ENCODE peak calls at places on chromosomes 11 and 22, in four cellular contexts. O, V, A and I are unnamed samples.

GRCh38 chr11:66333896-66334604 is 2.2 kb downstream of the RIN1 start:
- DNase-seq in V (no peak), O (no peak), A (no peak), I (no peak)

GRCh38 chr11:118529584-118530175 is 1.3 kb upstream of the TMEM25 start:
- DNase-seq in V (no peak), O (no peak), A (no peak), I (peak)

GRCh38 chr11:69333906-69334305 is 40.0 kb downstream of the MYEOV start:
- DNase-seq in O (peak), A (no peak), V (no peak), I (no peak)

GRCh38 chr11:77208535-77208934 is 80.5 kb downstream of the MYO7A start:
- DNase-seq in O (no peak), V (no peak), A (no peak), I (no peak)

GRCh38 chr11:6693342-6694228 is 10.4 kb upstream of the MRPL17 start:
- DNase-seq in A (peak), V (peak), O (no peak), I (no peak)

GRCh38 chr11:116601734-116602636 is 170.8 kb downstream of the BUD13 start:
- DNase-seq in A (no peak), O (no peak), V (no peak), I (no peak)

GRCh38 chr11:66870616-66871520 is 14.0 kb downstream of the LRFN4 start:
- DNase-seq in V (no peak), O (no peak), A (no peak), I (no peak)

GRCh38 chr11:34234086-34234740 is 123.6 kb downstream of the ABTB2 start:
- DNase-seq in O (peak), V (peak), A (no peak), I (peak)

GRCh38 chr11:131677832-131678470 is 307.5 kb downstream of the NTM start:
- DNase-seq in V (no peak), O (no peak), A (no peak), I (no peak)

GRCh38 chr11:94511932-94512781 is at the start of gene C11orf97:
- DNase-seq in O (peak), V (peak), A (peak), I (peak)

GRCh38 chr11:73493838-73494598 is 103.9 kb downstream of the FAM168A start:
- DNase-seq in V (no peak), A (no peak), O (no peak), I (no peak)

GRCh38 chr11:117426297-117426685 is 98.6 kb downstream of the CEP164 start:
- DNase-seq in V (peak), O (peak), A (peak), I (peak)

GRCh38 chr11:67303132-67303988 is at the start of gene SSH3:
- DNase-seq in A (peak), O (peak), V (no peak), I (peak)

GRCh38 chr22:33083212-33083611 is 25.0 kb upstream of the SYN3 start:
- DNase-seq in O (no peak), V (no peak), A (no peak), I (no peak)

GRCh38 chr22:38078046-38078840 is 5.7 kb downstream of the SLC16A8 start:
- DNase-seq in V (no peak), A (no peak), O (no peak), I (no peak)

GRCh38 chr22:47204002-47204979 is 441.8 kb downstream of the TBC1D22A start:
- DNase-seq in O (no peak), V (no peak), A (no peak), I (peak)

GRCh38 chr11:64245401-64245796 is 1.3 kb downstream of the PPP1R14B start:
- DNase-seq in O (peak), A (peak), V (peak), I (peak)

GRCh38 chr11:17609536-17610401 is 62.7 kb downstream of the OTOG start:
- DNase-seq in O (no peak), A (no peak), V (no peak), I (no peak)

GRCh38 chr11:128515086-128515485 is 72.3 kb downstream of the ETS1 start:
- DNase-seq in A (no peak), O (no peak), V (no peak), I (no peak)

GRCh38 chr11:79076526-79077115 is 364.2 kb downstream of the TENM4 start:
- DNase-seq in A (peak), V (no peak), O (no peak), I (peak)

GRCh38 chr11:45025716-45026492 is 75.2 kb upstream of the TP53I11 start:
- DNase-seq in A (peak), V (no peak), O (peak), I (peak)

GRCh38 chr11:8649361-8649760 is 33.1 kb downstream of the TRIM66 start:
- DNase-seq in A (no peak), V (no peak), O (no peak), I (no peak)

GRCh38 chr11:97259434-97259833 is 869.6 kb downstream of the JRKL start:
- DNase-seq in O (no peak), A (no peak), V (no peak), I (no peak)

GRCh38 chr22:21990449-21991308 is 8.1 kb upstream of the TOP3B start:
- DNase-seq in O (no peak), A (no peak), V (no peak), I (no peak)

GRCh38 chr11:33000181-33000580 is 15.5 kb upstream of the DEPDC7 start:
- DNase-seq in A (no peak), V (no peak), O (no peak), I (no peak)

GRCh38 chr11:66950113-66950535 is 8.1 kb downstream of the PC start:
- DNase-seq in V (no peak), A (no peak), O (peak), I (peak)

GRCh38 chr11:93720522-93720921 is 20.8 kb downstream of the TAF1D start:
- DNase-seq in O (no peak), V (no peak), A (no peak), I (no peak)

GRCh38 chr22:26743149-26743548 is 85.8 kb downstream of the MIAT start:
- DNase-seq in A (no peak), O (no peak), V (no peak), I (no peak)

GRCh38 chr11:32353884-32354283 is 81.5 kb downstream of the WT1 start:
- DNase-seq in O (no peak), V (no peak), A (no peak), I (no peak)

GRCh38 chr11:69075421-69076128 is 26.8 kb downstream of the TPCN2 start:
- DNase-seq in A (peak), O (peak), V (no peak), I (peak)

GRCh38 chr22:36368359-36368983 is 19.3 kb downstream of the MYH9 start:
- DNase-seq in V (no peak), A (no peak), O (peak), I (no peak)

GRCh38 chr22:25563757-25564319 is 637 bp upstream of the GRK3 start:
- DNase-seq in A (no peak), O (no peak), V (no peak), I (peak)

GRCh38 chr11:94183886-94184264 is 55.2 kb downstream of the PANX1 start:
- DNase-seq in A (peak), V (no peak), O (peak), I (peak)

GRCh38 chr11:102986815-102987214 is 31.3 kb upstream of the MMP13 start:
- DNase-seq in A (no peak), O (no peak), V (no peak), I (no peak)

GRCh38 chr11:81359476-81359875 is 1374.2 kb downstream of the FAM181B start:
- DNase-seq in O (no peak), A (no peak), V (no peak), I (no peak)

GRCh38 chr11:79397252-79397651 is 43.6 kb downstream of the TENM4 start:
- DNase-seq in V (no peak), O (no peak), A (no peak), I (no peak)